ENCODE peak calls at places on chromosomes 3 and 15, in eight cellular contexts. E, V, A, Q, N, Z, W and I are unnamed samples.

GRCh38 chr3:64889991-64890390 is 202.2 kb upstream of the ADAMTS9 start:
- DNase-seq in V (no peak), W (peak; percentile 73), Q (peak; percentile 68), A (no peak), N (peak; percentile 59), Z (peak; percentile 75), E (no peak), I (no peak)

GRCh38 chr3:17075358-17075757 is 190.6 kb downstream of the PLCL2 start:
- DNase-seq in W (no peak), N (no peak), E (no peak), Z (no peak), V (no peak), Q (no peak), A (no peak), I (no peak)

GRCh38 chr3:10933958-10934481 is 58.5 kb upstream of the SLC6A1 start:
- DNase-seq in V (peak; percentile 88), A (no peak), Q (no peak), E (no peak), N (no peak), Z (peak; percentile 45), W (peak; percentile 75), I (no peak)

GRCh38 chr15:89184886-89185526 is 36.4 kb downstream of the RLBP1 start:
- DNase-seq in Q (no peak), N (no peak), Z (no peak), E (no peak), W (no peak), V (no peak), A (no peak), I (no peak)

GRCh38 chr15:93246266-93247242 is 157.5 kb upstream of the RGMA start:
- DNase-seq in E (no peak), Q (no peak), N (no peak), Z (no peak), V (no peak), W (no peak), A (no peak), I (no peak)

GRCh38 chr3:50978991-50979667 is 304.4 kb downstream of the DOCK3 start:
- DNase-seq in A (no peak), E (peak; percentile 9), Z (no peak), V (no peak), N (no peak), W (no peak), Q (no peak), I (no peak)

GRCh38 chr15:23424111-23424904 is 22.7 kb downstream of the GOLGA6L2 start:
- DNase-seq in A (no peak), N (peak; percentile 19), Q (no peak), W (no peak), E (no peak), Z (no peak), V (no peak), I (no peak)

GRCh38 chr15:51227967-51228783 is 110.2 kb downstream of the CYP19A1 start:
- DNase-seq in E (no peak), N (no peak), Z (peak; percentile 89), Q (no peak), V (peak; percentile 83), W (peak; percentile 84), A (no peak), I (peak; percentile 55)

GRCh38 chr15:33722005-33722672 is 246.2 kb upstream of the CHRM5 start:
- DNase-seq in W (peak; percentile 33), Z (peak; percentile 77), A (no peak), V (peak; percentile 95), Q (no peak), N (no peak), E (no peak), I (no peak)

GRCh38 chr3:182384182-182384581 is 409.1 kb upstream of the ATP11B start:
- DNase-seq in Q (no peak), V (peak; percentile 77), Z (no peak), E (no peak), N (no peak), A (no peak), W (no peak), I (no peak)

GRCh38 chr15:33586791-33587697 is 276.3 kb downstream of the RYR3 start:
- DNase-seq in Q (no peak), A (no peak), N (no peak), E (no peak), Z (no peak), V (no peak), W (no peak), I (no peak)

GRCh38 chr15:63501256-63502089 is 2.9 kb upstream of the USP3 start:
- DNase-seq in Q (peak; percentile 89), Z (peak; percentile 97), N (peak; percentile 86), A (peak; percentile 88), V (peak; percentile 81), E (peak; percentile 48), W (peak; percentile 98), I (peak; percentile 91)

GRCh38 chr3:49656541-49657112 is 17.5 kb upstream of the APEH start:
- DNase-seq in Z (no peak), V (no peak), E (peak; percentile 17), Q (no peak), N (no peak), A (no peak), W (no peak), I (no peak)

GRCh38 chr3:17047162-17047561 is 162.4 kb downstream of the PLCL2 start:
- DNase-seq in N (no peak), Q (no peak), E (peak; percentile 63), V (no peak), A (no peak), Z (no peak), W (no peak), I (no peak)

GRCh38 chr3:127964053-127964452 is 49.0 kb downstream of the KBTBD12 start:
- DNase-seq in N (no peak), V (peak; percentile 84), E (no peak), W (peak; percentile 62), A (no peak), Q (no peak), Z (peak; percentile 7), I (no peak)

GRCh38 chr15:45187578-45187893 is 230 bp downstream of the SHF start:
- DNase-seq in Q (peak; percentile 44), A (no peak), W (no peak), N (no peak), Z (no peak), V (no peak), E (no peak), I (no peak)

GRCh38 chr15:28974142-28974541 is 88.4 kb downstream of the APBA2 start:
- DNase-seq in Q (no peak), A (no peak), W (no peak), Z (no peak), E (no peak), V (no peak), N (no peak), I (no peak)

GRCh38 chr3:183265157-183265642 is 12.1 kb downstream of the B3GNT5 start:
- DNase-seq in Z (no peak), V (peak; percentile 69), Q (no peak), E (peak; percentile 82), A (no peak), N (no peak), W (peak; percentile 83), I (peak; percentile 36)

GRCh38 chr3:117019082-117019713 is 309.6 kb downstream of the TUSC7 start:
- DNase-seq in V (peak; percentile 37), A (peak; percentile 59), N (no peak), Z (peak; percentile 76), E (peak; percentile 87), W (peak; percentile 75), Q (peak; percentile 62), I (peak; percentile 32)

GRCh38 chr3:126373682-126374601 is 16.7 kb upstream of the KLF15 start:
- DNase-seq in A (no peak), Z (peak; percentile 43), V (no peak), E (no peak), W (peak; percentile 78), N (peak; percentile 76), Q (peak; percentile 61), I (peak; percentile 35)

GRCh38 chr15:31377030-31377429 is 50.4 kb downstream of the KLF13 start:
- DNase-seq in A (peak; percentile 82), V (no peak), N (no peak), W (no peak), Q (no peak), Z (no peak), E (no peak), I (no peak)

GRCh38 chr3:183350164-183350563 is 78.3 kb downstream of the MCF2L2 start:
- DNase-seq in E (no peak), A (no peak), V (no peak), W (no peak), N (no peak), Z (no peak), Q (no peak), I (no peak)

GRCh38 chr3:108485146-108485545 is 25.2 kb downstream of the MYH15 start:
- DNase-seq in A (no peak), W (no peak), Z (no peak), N (no peak), V (no peak), Q (no peak), E (peak; percentile 57), I (no peak)

DNA sequence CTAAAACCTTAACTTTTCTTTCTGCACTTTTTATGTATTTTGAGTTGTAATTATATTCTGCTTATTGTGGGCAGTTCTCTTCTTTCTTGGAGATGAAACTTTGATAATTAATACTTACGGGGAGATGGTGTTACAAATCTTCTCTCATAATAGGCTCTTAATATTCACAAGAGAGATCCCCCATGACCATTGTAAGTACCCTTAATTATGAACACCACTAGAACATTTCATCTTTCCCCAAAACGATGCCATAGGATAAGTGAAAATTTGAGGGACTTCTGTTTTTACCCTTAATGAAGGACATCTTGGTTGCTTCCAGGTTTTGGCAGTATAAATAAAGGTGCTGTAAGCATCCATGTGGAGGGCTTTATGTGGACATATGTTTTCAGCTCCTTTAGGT is 60.7 kb downstream of the PIAS1 start:
- DNase-seq in A (no peak), N (no peak), W (no peak), E (no peak), Q (no peak), V (no peak), Z (no peak), I (no peak)
- H3K4me3 ChIP-seq in A (no peak overlapping the region), N (peak overlapping the region; percentile 65), W (no peak overlapping the region), E (no peak overlapping the region), Q (no peak overlapping the region), V (peak overlapping the region; percentile 7), Z (no peak overlapping the region), I (no peak overlapping the region)

GRCh38 chr15:54131410-54131809 is 153.2 kb downstream of the UNC13C start:
- DNase-seq in Q (no peak), Z (peak; percentile 73), A (no peak), V (peak; percentile 54), N (no peak), W (no peak), E (no peak), I (no peak)
- TF ChIP-seq CTCF in Q (no peak), Z (no peak), A (no peak), V (no peak), N (no peak), W (no peak), E (no peak), I (no peak)

GRCh38 chr3:28590851-28591250 is 242.2 kb upstream of the AZI2 start:
- DNase-seq in Q (no peak), N (no peak), W (no peak), A (no peak), V (no peak), Z (no peak), E (no peak), I (peak; percentile 8)
- H3K4me3 ChIP-seq in Q (no peak overlapping the region), N (no peak overlapping the region), W (no peak overlapping the region), A (no peak overlapping the region), V (no peak overlapping the region), Z (no peak overlapping the region), E (no peak overlapping the region), I (no peak overlapping the region)

GRCh38 chr3:142706308-142707127 is 17.3 kb upstream of the TRPC1 start:
- DNase-seq in Q (no peak), Z (no peak), V (no peak), A (no peak), E (no peak), N (no peak), W (no peak), I (no peak)

GRCh38 chr3:142705256-142705655 is 18.6 kb upstream of the TRPC1 start:
- DNase-seq in Q (no peak), V (no peak), W (no peak), A (no peak), N (no peak), E (no peak), Z (no peak), I (no peak)

GRCh38 chr3:142709207-142709606 is 14.6 kb upstream of the TRPC1 start:
- DNase-seq in A (no peak), E (no peak), N (no peak), V (no peak), Q (no peak), W (no peak), Z (no peak), I (no peak)
- TF ChIP-seq CTCF in A (no peak), E (no peak), N (no peak), V (no peak), Q (no peak), W (no peak), Z (no peak), I (no peak)